ENCODE peak calls at places on chromosomes 1 and 21, in eight cellular contexts. One of them, this sample, is unnamed.

GRCh38 chr21:35321322-35322200 is 272.5 kb upstream of the RUNX1 start:
- DNase-seq in body of pancreas: no peak
- DNase-seq in ovary: no peak
- DNase-seq in MM.1S: no peak
- DNase-seq in colonic mucosa: no peak
- DNase-seq in GM23248: no peak
- DNase-seq in A549: no peak
- DNase-seq in H9: no peak
- DNase-seq in this sample: no peak

GRCh38 chr1:3677411-3677944 is 25.2 kb downstream of the TP73 start:
- DNase-seq in GM23248: no peak
- DNase-seq in MM.1S: no peak
- DNase-seq in A549: no peak
- DNase-seq in H9: no peak
- DNase-seq in colonic mucosa: no peak
- DNase-seq in body of pancreas: no peak
- DNase-seq in ovary: no peak
- DNase-seq in this sample: no peak

GRCh38 chr1:64505944-64506658 is 36.2 kb downstream of the CACHD1 start:
- DNase-seq in colonic mucosa: peak; percentile 63
- DNase-seq in body of pancreas: peak; percentile 54
- DNase-seq in A549: no peak
- DNase-seq in H9: no peak
- DNase-seq in GM23248: no peak
- DNase-seq in ovary: no peak
- DNase-seq in MM.1S: no peak
- DNase-seq in this sample: peak; percentile 70

GRCh38 chr1:26950602-26951001 is 9.7 kb downstream of the KDF1 start:
- DNase-seq in GM23248: peak; percentile 15
- DNase-seq in colonic mucosa: no peak
- DNase-seq in A549: no peak
- DNase-seq in H9: no peak
- DNase-seq in MM.1S: no peak
- DNase-seq in body of pancreas: peak; percentile 34
- DNase-seq in ovary: no peak
- DNase-seq in this sample: no peak

GRCh38 chr1:232472485-232473041 is 157.4 kb downstream of the SIPA1L2 start:
- DNase-seq in body of pancreas: no peak
- DNase-seq in H9: no peak
- DNase-seq in A549: no peak
- DNase-seq in MM.1S: no peak
- DNase-seq in GM23248: peak; percentile 71
- DNase-seq in colonic mucosa: no peak
- DNase-seq in ovary: no peak
- DNase-seq in this sample: no peak

GRCh38 chr21:34129039-34129891 is 55.9 kb downstream of the MRPS6 start:
- DNase-seq in A549: no peak
- DNase-seq in H9: peak; percentile 58
- DNase-seq in ovary: peak; percentile 53
- DNase-seq in GM23248: peak; percentile 94
- DNase-seq in colonic mucosa: peak; percentile 44
- DNase-seq in MM.1S: no peak
- DNase-seq in body of pancreas: peak; percentile 65
- DNase-seq in this sample: peak; percentile 81

GRCh38 chr1:211210052-211210451 is 49.1 kb upstream of the RCOR3 start:
- DNase-seq in MM.1S: no peak
- DNase-seq in colonic mucosa: no peak
- DNase-seq in body of pancreas: no peak
- DNase-seq in ovary: no peak
- DNase-seq in H9: no peak
- DNase-seq in A549: no peak
- DNase-seq in GM23248: no peak
- DNase-seq in this sample: no peak

GRCh38 chr1:9346566-9346965 is 53.9 kb downstream of the SPSB1 start:
- DNase-seq in H9: no peak
- DNase-seq in A549: no peak
- DNase-seq in GM23248: no peak
- DNase-seq in MM.1S: no peak
- DNase-seq in ovary: no peak
- DNase-seq in colonic mucosa: no peak
- DNase-seq in body of pancreas: peak; percentile 57
- DNase-seq in this sample: no peak

GRCh38 chr1:184482113-184482512 is 95.3 kb downstream of the C1orf21 start:
- DNase-seq in GM23248: peak; percentile 7
- DNase-seq in colonic mucosa: peak; percentile 64
- DNase-seq in H9: no peak
- DNase-seq in A549: no peak
- DNase-seq in MM.1S: no peak
- DNase-seq in ovary: peak; percentile 88
- DNase-seq in body of pancreas: peak; percentile 36
- DNase-seq in this sample: no peak

GRCh38 chr21:29233611-29234540 is 64.8 kb upstream of the BACH1 start:
- DNase-seq in MM.1S: peak; percentile 81
- DNase-seq in H9: no peak
- DNase-seq in colonic mucosa: no peak
- DNase-seq in A549: no peak
- DNase-seq in ovary: no peak
- DNase-seq in body of pancreas: no peak
- DNase-seq in GM23248: no peak
- DNase-seq in this sample: no peak

DNA sequence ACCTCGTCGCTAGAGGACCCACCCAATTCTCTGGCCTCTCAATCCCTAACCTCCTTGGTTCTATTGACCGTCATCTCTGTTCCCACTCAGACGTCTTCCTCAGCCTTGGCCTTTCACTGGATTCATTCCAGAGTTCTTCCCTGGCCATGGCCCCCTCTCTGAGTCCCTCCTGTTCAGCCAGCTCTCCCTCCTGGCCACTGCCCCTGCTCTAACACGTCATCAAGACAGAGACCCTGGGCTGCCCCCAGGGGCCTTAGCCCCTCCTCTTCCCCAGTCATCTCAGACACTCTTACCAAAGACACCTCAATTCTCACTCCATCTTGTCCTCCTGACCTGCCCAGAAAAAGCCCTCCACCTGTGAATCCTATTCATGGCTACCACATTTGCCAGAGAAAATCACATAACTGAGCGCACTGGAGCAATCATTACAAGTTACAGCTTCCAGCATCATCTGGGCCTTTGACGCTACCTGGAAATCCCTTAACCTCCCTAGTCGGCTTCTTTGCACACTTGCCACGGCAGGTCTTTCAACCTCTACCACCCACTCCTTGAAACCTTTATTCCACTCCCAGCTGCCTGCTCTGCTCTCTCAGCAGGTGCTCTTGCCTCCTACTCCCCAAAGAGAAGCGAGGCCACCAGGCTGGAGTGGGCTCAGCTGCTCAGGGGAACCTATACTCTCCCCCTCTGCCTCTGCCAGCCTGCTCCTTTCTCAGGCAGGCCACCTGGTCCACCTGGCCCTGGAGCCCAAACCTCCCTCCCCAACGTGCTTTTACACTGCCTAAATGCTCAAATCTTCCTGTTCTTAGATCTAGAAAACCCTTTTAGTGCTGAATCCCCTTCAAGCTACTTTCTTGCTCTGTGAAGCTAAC is 14.0 kb downstream of the DCST2 start:
- DNase-seq in colonic mucosa: no peak
- DNase-seq in ovary: no peak
- DNase-seq in H9: no peak
- DNase-seq in GM23248: no peak
- DNase-seq in body of pancreas: no peak
- DNase-seq in A549: no peak
- DNase-seq in MM.1S: no peak
- DNase-seq in this sample: no peak
- H3K9me3 ChIP-seq in colonic mucosa: no peaks in the 10 kb centered on the region
- H3K9me3 ChIP-seq in ovary: no peaks in the 10 kb centered on the region
- H3K9me3 ChIP-seq in H9: no peaks in the 10 kb centered on the region
- H3K9me3 ChIP-seq in GM23248: no peaks in the 10 kb centered on the region
- H3K9me3 ChIP-seq in body of pancreas: no peaks in the 10 kb centered on the region
- H3K9me3 ChIP-seq in A549: no peaks in the 10 kb centered on the region
- H3K9me3 ChIP-seq in MM.1S: no peaks in the 10 kb centered on the region
- H3K9me3 ChIP-seq in this sample: no peaks in the 10 kb centered on the region

DNA sequence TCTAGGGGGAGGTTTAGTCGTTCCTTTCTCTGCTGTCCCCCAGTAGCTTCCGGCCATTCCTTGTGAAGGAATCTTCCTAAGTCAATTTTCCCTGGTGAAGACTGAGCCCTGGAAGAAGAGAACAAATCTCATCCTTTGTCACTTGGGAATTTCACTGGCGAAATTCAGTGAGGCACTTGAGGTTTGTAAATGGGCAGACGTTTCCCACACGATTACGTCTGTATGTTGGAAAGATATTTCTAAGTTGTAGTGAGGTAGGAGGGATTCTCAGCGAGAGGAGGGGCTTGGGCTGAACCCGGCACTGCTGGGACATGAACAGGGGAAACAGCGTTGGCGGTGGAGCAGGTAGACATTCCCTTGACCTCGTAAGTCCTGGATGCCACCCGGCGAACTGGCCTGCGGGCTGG is 47.2 kb downstream of the GALNT2 start:
- DNase-seq in GM23248: no peak
- DNase-seq in MM.1S: no peak
- DNase-seq in colonic mucosa: no peak
- DNase-seq in H9: no peak
- DNase-seq in A549: no peak
- DNase-seq in ovary: no peak
- DNase-seq in body of pancreas: no peak
- DNase-seq in this sample: no peak
- H3K27ac ChIP-seq in GM23248: peak overlapping the region; percentile 88
- H3K27ac ChIP-seq in MM.1S: no peak overlapping the region
- H3K27ac ChIP-seq in colonic mucosa: no peak overlapping the region
- H3K27ac ChIP-seq in H9: no peak overlapping the region
- H3K27ac ChIP-seq in A549: no peak overlapping the region
- H3K27ac ChIP-seq in ovary: peak overlapping the region; percentile 77
- H3K27ac ChIP-seq in body of pancreas: peak overlapping the region; percentile 52
- H3K27ac ChIP-seq in this sample: no peak overlapping the region

DNA sequence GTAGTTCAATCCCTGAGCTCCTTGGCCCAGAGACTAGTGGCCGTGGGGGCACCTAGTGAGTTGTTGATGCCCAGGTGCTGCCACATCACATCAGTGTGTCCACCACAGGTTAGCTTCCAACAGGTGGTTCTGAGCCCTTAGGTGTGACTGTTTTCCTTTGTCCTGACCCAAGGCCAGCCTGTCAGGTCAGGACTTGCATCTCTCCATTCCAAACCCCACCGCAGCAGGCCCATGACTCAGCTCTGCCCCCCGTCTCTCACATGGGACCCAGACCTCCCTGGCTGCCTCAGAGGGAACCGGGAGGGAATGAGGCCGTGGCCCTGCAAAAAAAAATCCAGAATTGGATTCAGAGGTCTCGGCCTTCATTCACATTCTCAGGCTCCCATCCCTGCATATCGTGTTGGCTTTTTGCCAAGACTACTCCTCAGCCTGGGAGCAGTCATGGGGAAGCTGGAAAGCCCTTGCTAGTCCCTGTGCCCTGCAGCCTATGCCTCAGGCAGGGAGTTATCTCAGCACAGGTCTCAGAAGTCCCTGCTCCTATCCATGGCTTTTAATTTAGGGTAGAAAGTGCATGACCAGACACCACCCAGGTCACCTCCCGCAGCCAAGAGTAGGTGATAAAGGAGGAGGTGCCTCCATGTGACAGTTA is 7.2 kb downstream of the INAVA start:
- DNase-seq in colonic mucosa: no peak
- DNase-seq in A549: no peak
- DNase-seq in ovary: no peak
- DNase-seq in MM.1S: no peak
- DNase-seq in body of pancreas: no peak
- DNase-seq in GM23248: no peak
- DNase-seq in H9: no peak
- DNase-seq in this sample: no peak
- H3K4me1 ChIP-seq in colonic mucosa: peaks cover 19% of the 10 kb centered on the region
- H3K4me1 ChIP-seq in A549: peaks cover 99% of the 10 kb centered on the region
- H3K4me1 ChIP-seq in ovary: no peaks in the 10 kb centered on the region
- H3K4me1 ChIP-seq in MM.1S: no peaks in the 10 kb centered on the region
- H3K4me1 ChIP-seq in body of pancreas: peaks cover 18% of the 10 kb centered on the region
- H3K4me1 ChIP-seq in GM23248: no peaks in the 10 kb centered on the region
- H3K4me1 ChIP-seq in H9: no peaks in the 10 kb centered on the region
- H3K4me1 ChIP-seq in this sample: no peaks in the 10 kb centered on the region

DNA sequence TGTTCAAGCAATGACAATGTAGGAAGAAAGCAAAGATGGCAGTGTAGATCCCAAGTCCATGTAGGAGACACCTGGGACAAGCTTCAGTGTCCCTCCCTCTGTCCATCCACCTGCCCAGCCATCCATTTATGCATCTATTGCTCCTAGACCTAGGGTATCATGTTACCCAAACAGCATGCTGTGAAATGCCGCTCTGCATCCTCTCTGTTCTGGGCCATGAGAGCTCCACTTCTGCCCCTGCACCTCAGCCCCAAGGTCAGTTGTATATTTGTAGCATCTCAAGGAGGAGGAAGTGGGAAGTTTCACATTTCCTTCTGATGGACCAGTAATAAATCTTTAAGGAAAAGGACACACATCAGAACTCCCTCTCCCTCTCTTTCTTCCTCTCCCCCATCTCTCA is 27.9 kb upstream of the TSPEAR start:
- DNase-seq in GM23248: no peak
- DNase-seq in colonic mucosa: no peak
- DNase-seq in H9: peak; percentile 5
- DNase-seq in A549: no peak
- DNase-seq in MM.1S: no peak
- DNase-seq in body of pancreas: no peak
- DNase-seq in ovary: no peak
- DNase-seq in this sample: no peak
- H3K9me3 ChIP-seq in GM23248: no peaks in the 10 kb centered on the region
- H3K9me3 ChIP-seq in colonic mucosa: no peaks in the 10 kb centered on the region
- H3K9me3 ChIP-seq in H9: peaks cover 3% of the 10 kb centered on the region
- H3K9me3 ChIP-seq in A549: no peaks in the 10 kb centered on the region
- H3K9me3 ChIP-seq in MM.1S: no peaks in the 10 kb centered on the region
- H3K9me3 ChIP-seq in body of pancreas: no peaks in the 10 kb centered on the region
- H3K9me3 ChIP-seq in ovary: peaks cover 11% of the 10 kb centered on the region
- H3K9me3 ChIP-seq in this sample: no peaks in the 10 kb centered on the region

DNA sequence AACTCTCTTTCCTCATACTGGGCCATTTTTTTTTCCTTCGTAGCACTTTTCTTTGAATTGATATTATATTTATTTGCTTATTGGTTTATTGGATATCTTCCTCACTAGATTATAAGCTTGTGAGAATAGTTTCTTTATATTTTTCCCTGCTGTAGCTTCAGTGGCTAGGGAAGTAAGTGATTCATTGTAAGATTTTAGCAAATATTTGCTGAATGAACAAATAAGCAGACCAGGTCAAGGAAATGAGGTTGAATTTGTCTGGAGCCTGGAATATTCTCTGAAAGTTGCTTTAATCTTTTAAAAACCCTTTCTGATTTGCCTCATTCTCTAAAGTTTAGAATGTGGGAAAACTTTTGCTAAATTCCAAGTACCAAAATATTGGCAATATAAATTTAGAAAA is 80.2 kb downstream of the RABGAP1L start:
- DNase-seq in ovary: no peak
- DNase-seq in GM23248: no peak
- DNase-seq in body of pancreas: no peak
- DNase-seq in A549: no peak
- DNase-seq in H9: no peak
- DNase-seq in MM.1S: no peak
- DNase-seq in colonic mucosa: no peak
- DNase-seq in this sample: no peak
- H3K27ac ChIP-seq in ovary: no peak overlapping the region
- H3K27ac ChIP-seq in GM23248: no peak overlapping the region
- H3K27ac ChIP-seq in body of pancreas: no peak overlapping the region
- H3K27ac ChIP-seq in A549: peak overlapping the region; percentile 86
- H3K27ac ChIP-seq in H9: no peak overlapping the region
- H3K27ac ChIP-seq in MM.1S: no peak overlapping the region
- H3K27ac ChIP-seq in colonic mucosa: no peak overlapping the region
- H3K27ac ChIP-seq in this sample: no peak overlapping the region

GRCh38 chr1:224375059-224375458 is 18.4 kb downstream of the CNIH4 start:
- DNase-seq in ovary: no peak
- DNase-seq in colonic mucosa: no peak
- DNase-seq in H9: no peak
- DNase-seq in MM.1S: no peak
- DNase-seq in body of pancreas: no peak
- DNase-seq in GM23248: no peak
- DNase-seq in A549: no peak
- DNase-seq in this sample: no peak
- H3K4me1 ChIP-seq in ovary: no peaks in the 10 kb centered on the region
- H3K4me1 ChIP-seq in colonic mucosa: no peaks in the 10 kb centered on the region
- H3K4me1 ChIP-seq in H9: no peaks in the 10 kb centered on the region
- H3K4me1 ChIP-seq in MM.1S: peaks cover 29% of the 10 kb centered on the region
- H3K4me1 ChIP-seq in body of pancreas: no peaks in the 10 kb centered on the region
- H3K4me1 ChIP-seq in GM23248: peaks cover 19% of the 10 kb centered on the region
- H3K4me1 ChIP-seq in A549: peaks cover 4% of the 10 kb centered on the region
- H3K4me1 ChIP-seq in this sample: peaks cover 54% of the 10 kb centered on the region

This sample was measured in naive thymus-derived CD4-positive, alpha-beta T cell.